ENCODE peak calls at places on chromosomes 7 and 10, in five cellular contexts. One of them, this sample, is unnamed.

GRCh38 chr7:23295401-23295697 is 3.8 kb upstream of the MALSU1 start:
- DNase-seq in hippocampal formation: no peak
- DNase-seq in bronchial epithelial cell: no peak
- DNase-seq in HCT116: no peak
- DNase-seq in progenitor cell of endocrine pancreas: no peak
- DNase-seq in this sample: no peak

GRCh38 chr7:44063547-44063893 is 1.8 kb downstream of the PGAM2 start:
- DNase-seq in hippocampal formation: no peak
- DNase-seq in bronchial epithelial cell: no peak
- DNase-seq in HCT116: no peak
- DNase-seq in progenitor cell of endocrine pancreas: no peak
- DNase-seq in this sample: no peak

GRCh38 chr10:91567815-91568214 is 65.1 kb downstream of the PPP1R3C start:
- DNase-seq in hippocampal formation: no peak
- DNase-seq in bronchial epithelial cell: peak; percentile 86
- DNase-seq in HCT116: no peak
- DNase-seq in progenitor cell of endocrine pancreas: no peak
- DNase-seq in this sample: no peak

GRCh38 chr7:92623544-92623943 is 33.4 kb upstream of the FAM133B start:
- DNase-seq in hippocampal formation: no peak
- DNase-seq in bronchial epithelial cell: no peak
- DNase-seq in HCT116: no peak
- DNase-seq in progenitor cell of endocrine pancreas: no peak
- DNase-seq in this sample: no peak

GRCh38 chr7:105690286-105690915 is 109.1 kb upstream of the EFCAB10 start:
- DNase-seq in hippocampal formation: no peak
- DNase-seq in bronchial epithelial cell: no peak
- DNase-seq in HCT116: no peak
- DNase-seq in progenitor cell of endocrine pancreas: no peak
- DNase-seq in this sample: no peak

GRCh38 chr10:69669408-69669807 is 39.4 kb downstream of the FAM241B start:
- DNase-seq in hippocampal formation: no peak
- DNase-seq in bronchial epithelial cell: no peak
- DNase-seq in HCT116: no peak
- DNase-seq in progenitor cell of endocrine pancreas: no peak
- DNase-seq in this sample: no peak

GRCh38 chr10:14181197-14181936 is 149.4 kb downstream of the FRMD4A start:
- DNase-seq in hippocampal formation: no peak
- DNase-seq in bronchial epithelial cell: no peak
- DNase-seq in HCT116: no peak
- DNase-seq in progenitor cell of endocrine pancreas: no peak
- DNase-seq in this sample: no peak

GRCh38 chr7:69599879-69600764 is 1.8 kb downstream of the AUTS2 start:
- DNase-seq in hippocampal formation: no peak
- DNase-seq in bronchial epithelial cell: no peak
- DNase-seq in HCT116: no peak
- DNase-seq in progenitor cell of endocrine pancreas: no peak
- DNase-seq in this sample: no peak

GRCh38 chr10:68876246-68876918 is 24.7 kb upstream of the DDX50 start:
- DNase-seq in hippocampal formation: no peak
- DNase-seq in bronchial epithelial cell: no peak
- DNase-seq in HCT116: no peak
- DNase-seq in progenitor cell of endocrine pancreas: no peak
- DNase-seq in this sample: no peak

GRCh38 chr7:46071601-46072000 is 150.5 kb upstream of the IGFBP3 start:
- DNase-seq in hippocampal formation: no peak
- DNase-seq in bronchial epithelial cell: peak; percentile 2
- DNase-seq in HCT116: no peak
- DNase-seq in progenitor cell of endocrine pancreas: no peak
- DNase-seq in this sample: no peak

GRCh38 chr7:132117181-132117580 is 459.1 kb downstream of the PLXNA4 start:
- DNase-seq in hippocampal formation: no peak
- DNase-seq in bronchial epithelial cell: peak; percentile 87
- DNase-seq in HCT116: no peak
- DNase-seq in progenitor cell of endocrine pancreas: no peak
- DNase-seq in this sample: no peak

GRCh38 chr10:24929056-24929544 is 23.3 kb downstream of the PRTFDC1 start:
- DNase-seq in hippocampal formation: no peak
- DNase-seq in bronchial epithelial cell: no peak
- DNase-seq in HCT116: no peak
- DNase-seq in progenitor cell of endocrine pancreas: no peak
- DNase-seq in this sample: no peak

GRCh38 chr7:27143022-27143949 is at the start of gene HOXA5:
- DNase-seq in hippocampal formation: no peak
- DNase-seq in bronchial epithelial cell: peak; percentile 9
- DNase-seq in HCT116: no peak
- DNase-seq in progenitor cell of endocrine pancreas: peak; percentile 87
- DNase-seq in this sample: no peak

GRCh38 chr10:47287805-47288204 is 12.2 kb upstream of the GDF10 start:
- DNase-seq in hippocampal formation: no peak
- DNase-seq in bronchial epithelial cell: no peak
- DNase-seq in HCT116: no peak
- DNase-seq in progenitor cell of endocrine pancreas: no peak
- DNase-seq in this sample: no peak

GRCh38 chr7:594920-595620 is 75.4 kb upstream of the PDGFA start:
- DNase-seq in hippocampal formation: no peak
- DNase-seq in bronchial epithelial cell: no peak
- DNase-seq in HCT116: no peak
- DNase-seq in progenitor cell of endocrine pancreas: no peak
- DNase-seq in this sample: no peak

GRCh38 chr10:120508393-120508792 is 51.4 kb downstream of the PLPP4 start:
- DNase-seq in hippocampal formation: no peak
- DNase-seq in bronchial epithelial cell: peak; percentile 97
- DNase-seq in HCT116: peak; percentile 35
- DNase-seq in progenitor cell of endocrine pancreas: no peak
- DNase-seq in this sample: peak; percentile 69

GRCh38 chr7:121605297-121605640 is 209.2 kb upstream of the FAM3C start:
- DNase-seq in hippocampal formation: no peak
- DNase-seq in bronchial epithelial cell: peak; percentile 53
- DNase-seq in HCT116: no peak
- DNase-seq in progenitor cell of endocrine pancreas: no peak
- DNase-seq in this sample: no peak

GRCh38 chr7:128155100-128155763 is 85.8 kb upstream of the LEP start:
- DNase-seq in hippocampal formation: no peak
- DNase-seq in bronchial epithelial cell: peak; percentile 25
- DNase-seq in HCT116: no peak
- DNase-seq in progenitor cell of endocrine pancreas: no peak
- DNase-seq in this sample: no peak

GRCh38 chr7:12152196-12152918 is 58.7 kb upstream of the TMEM106B start:
- DNase-seq in hippocampal formation: no peak
- DNase-seq in bronchial epithelial cell: no peak
- DNase-seq in HCT116: no peak
- DNase-seq in progenitor cell of endocrine pancreas: no peak
- DNase-seq in this sample: no peak

GRCh38 chr7:55092186-55092976 is 73.6 kb downstream of the EGFR start:
- DNase-seq in hippocampal formation: no peak
- DNase-seq in bronchial epithelial cell: no peak
- DNase-seq in HCT116: no peak
- DNase-seq in progenitor cell of endocrine pancreas: no peak
- DNase-seq in this sample: no peak

GRCh38 chr10:97892961-97893360 is 43.3 kb downstream of the GOLGA7B start:
- DNase-seq in hippocampal formation: no peak
- DNase-seq in bronchial epithelial cell: no peak
- DNase-seq in HCT116: no peak
- DNase-seq in progenitor cell of endocrine pancreas: no peak
- DNase-seq in this sample: no peak

GRCh38 chr7:12229046-12229445 is 18.0 kb downstream of the TMEM106B start:
- DNase-seq in hippocampal formation: no peak
- DNase-seq in bronchial epithelial cell: peak; percentile 7
- DNase-seq in HCT116: no peak
- DNase-seq in progenitor cell of endocrine pancreas: no peak
- DNase-seq in this sample: no peak

GRCh38 chr10:94963901-94964300 is 25.4 kb downstream of the CYP2C9 start:
- DNase-seq in hippocampal formation: no peak
- DNase-seq in bronchial epithelial cell: peak; percentile 46
- DNase-seq in HCT116: peak; percentile 46
- DNase-seq in progenitor cell of endocrine pancreas: no peak
- DNase-seq in this sample: no peak

GRCh38 chr10:69240455-69240854 is 20.3 kb downstream of the HKDC1 start:
- DNase-seq in hippocampal formation: no peak
- DNase-seq in bronchial epithelial cell: no peak
- DNase-seq in HCT116: no peak
- DNase-seq in progenitor cell of endocrine pancreas: no peak
- DNase-seq in this sample: no peak

GRCh38 chr10:33387720-33388119 is 53.3 kb upstream of the NRP1 start:
- DNase-seq in hippocampal formation: no peak
- DNase-seq in bronchial epithelial cell: no peak
- DNase-seq in HCT116: no peak
- DNase-seq in progenitor cell of endocrine pancreas: no peak
- DNase-seq in this sample: no peak

GRCh38 chr7:18685961-18686360 is 190.4 kb downstream of the HDAC9 start:
- DNase-seq in hippocampal formation: no peak
- DNase-seq in bronchial epithelial cell: peak; percentile 15
- DNase-seq in HCT116: no peak
- DNase-seq in progenitor cell of endocrine pancreas: no peak
- DNase-seq in this sample: no peak

GRCh38 chr7:44073664-44074348 is 8.4 kb upstream of the PGAM2 start:
- DNase-seq in hippocampal formation: peak; percentile 70
- DNase-seq in bronchial epithelial cell: peak; percentile 76
- DNase-seq in HCT116: no peak
- DNase-seq in progenitor cell of endocrine pancreas: no peak
- DNase-seq in this sample: no peak

GRCh38 chr10:6297951-6298381 is 95.2 kb downstream of the PFKFB3 start:
- DNase-seq in hippocampal formation: no peak
- DNase-seq in bronchial epithelial cell: peak; percentile 68
- DNase-seq in HCT116: no peak
- DNase-seq in progenitor cell of endocrine pancreas: no peak
- DNase-seq in this sample: no peak

GRCh38 chr10:108465871-108466641 is 1301.5 kb upstream of the SORCS1 start:
- DNase-seq in hippocampal formation: no peak
- DNase-seq in bronchial epithelial cell: peak; percentile 3
- DNase-seq in HCT116: no peak
- DNase-seq in progenitor cell of endocrine pancreas: peak; percentile 36
- DNase-seq in this sample: no peak

GRCh38 chr7:33645096-33645495 is 260.2 kb upstream of the BMPER start:
- DNase-seq in hippocampal formation: no peak
- DNase-seq in bronchial epithelial cell: peak; percentile 48
- DNase-seq in HCT116: no peak
- DNase-seq in progenitor cell of endocrine pancreas: no peak
- DNase-seq in this sample: no peak

GRCh38 chr7:14717711-14718304 is 184.7 kb downstream of the DGKB start:
- DNase-seq in hippocampal formation: no peak
- DNase-seq in bronchial epithelial cell: peak; percentile 33
- DNase-seq in HCT116: no peak
- DNase-seq in progenitor cell of endocrine pancreas: no peak
- DNase-seq in this sample: no peak

GRCh38 chr10:24617771-24618396 is 105.8 kb downstream of the ARHGAP21 start:
- DNase-seq in hippocampal formation: peak; percentile 12
- DNase-seq in bronchial epithelial cell: peak; percentile 38
- DNase-seq in HCT116: peak; percentile 45
- DNase-seq in progenitor cell of endocrine pancreas: peak; percentile 12
- DNase-seq in this sample: peak; percentile 33

GRCh38 chr7:74690474-74690873 is 33.0 kb downstream of the GTF2I start:
- DNase-seq in hippocampal formation: no peak
- DNase-seq in bronchial epithelial cell: no peak
- DNase-seq in HCT116: no peak
- DNase-seq in progenitor cell of endocrine pancreas: no peak
- DNase-seq in this sample: no peak

GRCh38 chr7:131383417-131383816 is 55.7 kb downstream of the MKLN1 start:
- DNase-seq in hippocampal formation: no peak
- DNase-seq in bronchial epithelial cell: no peak
- DNase-seq in HCT116: no peak
- DNase-seq in progenitor cell of endocrine pancreas: no peak
- DNase-seq in this sample: no peak

GRCh38 chr10:109214916-109215740 is 708.2 kb downstream of the XPNPEP1 start:
- DNase-seq in hippocampal formation: no peak
- DNase-seq in bronchial epithelial cell: no peak
- DNase-seq in HCT116: no peak
- DNase-seq in progenitor cell of endocrine pancreas: no peak
- DNase-seq in this sample: no peak

GRCh38 chr10:122636953-122637352 is 62.7 kb downstream of the C10orf120 start:
- DNase-seq in hippocampal formation: no peak
- DNase-seq in bronchial epithelial cell: no peak
- DNase-seq in HCT116: no peak
- DNase-seq in progenitor cell of endocrine pancreas: no peak
- DNase-seq in this sample: no peak

GRCh38 chr10:106795619-106796018 is 368.9 kb downstream of the SORCS1 start:
- DNase-seq in hippocampal formation: peak; percentile 2
- DNase-seq in bronchial epithelial cell: no peak
- DNase-seq in HCT116: no peak
- DNase-seq in progenitor cell of endocrine pancreas: peak; percentile 19
- DNase-seq in this sample: no peak

GRCh38 chr10:77456414-77456813 is 181.2 kb downstream of the KCNMA1 start:
- DNase-seq in hippocampal formation: no peak
- DNase-seq in bronchial epithelial cell: no peak
- DNase-seq in HCT116: no peak
- DNase-seq in progenitor cell of endocrine pancreas: no peak
- DNase-seq in this sample: no peak

GRCh38 chr10:72099054-72099921 is 10.9 kb upstream of the SPOCK2 start:
- DNase-seq in hippocampal formation: no peak
- DNase-seq in bronchial epithelial cell: peak; percentile 62
- DNase-seq in HCT116: no peak
- DNase-seq in progenitor cell of endocrine pancreas: no peak
- DNase-seq in this sample: no peak